ENCODE peak calls at places on chromosomes 4 and X, in four cellular contexts. C is CD8-positive, alpha-beta T cell; O is pancreas; D is sigmoid colon. Y is an unnamed sample.

GRCh38 chr4:153776601-153777000 is 12.3 kb downstream of the SFRP2 start:
- DNase-seq in O (no peak), D (no peak), C (no peak), Y (no peak)

GRCh38 chr4:55834086-55834795 is 14.7 kb downstream of the EXOC1L start:
- DNase-seq in D (no peak), C (no peak), O (no peak), Y (no peak)

GRCh38 chr4:109378076-109378475 is 55.5 kb upstream of the SEC24B start:
- DNase-seq in D (no peak), C (no peak), O (no peak), Y (no peak)

GRCh38 chr4:158056689-158057245 is 116.1 kb downstream of the GASK1B start:
- DNase-seq in C (no peak), O (no peak), D (no peak), Y (no peak)

GRCh38 chr4:112253382-112254000 is 21.9 kb downstream of the AP1AR start:
- DNase-seq in C (no peak), D (no peak), O (no peak), Y (no peak)

GRCh38 chr4:79395883-79396282 is 12.1 kb downstream of the GK2 start:
- DNase-seq in D (no peak), C (no peak), O (no peak), Y (no peak)

GRCh38 chr4:170497105-170497504 is 407.3 kb upstream of the AADAT start:
- DNase-seq in D (no peak), O (no peak), C (no peak), Y (no peak)

GRCh38 chr4:168451331-168451730 is 29.0 kb downstream of the DDX60L start:
- DNase-seq in O (no peak), D (no peak), C (no peak), Y (no peak)

GRCh38 chr4:7680731-7681130 is 246.0 kb upstream of the PSAPL1 start:
- DNase-seq in O (no peak), D (no peak), C (no peak), Y (no peak)

GRCh38 chr4:105979506-105979905 is 84.2 kb downstream of the NPNT start:
- DNase-seq in O (no peak), D (no peak), C (no peak), Y (no peak)

GRCh38 chr4:8115916-8116315 is 42.7 kb downstream of the ABLIM2 start:
- DNase-seq in D (no peak), C (no peak), O (no peak), Y (no peak)

GRCh38 chr4:187668683-187669082 is 326.9 kb upstream of the ZFP42 start:
- DNase-seq in D (no peak), C (no peak), O (no peak), Y (no peak)

GRCh38 chrX:70979136-70979762 is 48.4 kb upstream of the SLC7A3 start:
- DNase-seq in D (no peak), C (no peak), O (no peak), Y (no peak)

GRCh38 chrX:110512341-110512740 is 153.7 kb downstream of the RTL9 start:
- DNase-seq in O (no peak), D (no peak), C (no peak), Y (no peak)

GRCh38 chr4:159926871-159927270 is 824.0 kb downstream of the RAPGEF2 start:
- DNase-seq in C (no peak), O (no peak), D (no peak), Y (no peak)

GRCh38 chrX:119374736-119375135 is 24.4 kb upstream of the SLC25A43 start:
- DNase-seq in C (no peak), O (no peak), D (no peak), Y (no peak)

GRCh38 chr4:2416564-2417195 is 1.8 kb downstream of the ZFYVE28 start:
- DNase-seq in C (peak), O (peak), D (no peak), Y (no peak)

GRCh38 chr4:2417765-2418651 is at the start of gene ZFYVE28:
- DNase-seq in O (peak), C (no peak), D (no peak), Y (no peak)

GRCh38 chr4:2417196-2417764 is 1.2 kb downstream of the ZFYVE28 start:
- DNase-seq in C (no peak), O (peak), D (no peak), Y (no peak)

GRCh38 chr4:2419814-2420213 is 1.1 kb downstream of the CFAP99 start:
- DNase-seq in C (no peak), O (no peak), D (no peak), Y (no peak)

DNA sequence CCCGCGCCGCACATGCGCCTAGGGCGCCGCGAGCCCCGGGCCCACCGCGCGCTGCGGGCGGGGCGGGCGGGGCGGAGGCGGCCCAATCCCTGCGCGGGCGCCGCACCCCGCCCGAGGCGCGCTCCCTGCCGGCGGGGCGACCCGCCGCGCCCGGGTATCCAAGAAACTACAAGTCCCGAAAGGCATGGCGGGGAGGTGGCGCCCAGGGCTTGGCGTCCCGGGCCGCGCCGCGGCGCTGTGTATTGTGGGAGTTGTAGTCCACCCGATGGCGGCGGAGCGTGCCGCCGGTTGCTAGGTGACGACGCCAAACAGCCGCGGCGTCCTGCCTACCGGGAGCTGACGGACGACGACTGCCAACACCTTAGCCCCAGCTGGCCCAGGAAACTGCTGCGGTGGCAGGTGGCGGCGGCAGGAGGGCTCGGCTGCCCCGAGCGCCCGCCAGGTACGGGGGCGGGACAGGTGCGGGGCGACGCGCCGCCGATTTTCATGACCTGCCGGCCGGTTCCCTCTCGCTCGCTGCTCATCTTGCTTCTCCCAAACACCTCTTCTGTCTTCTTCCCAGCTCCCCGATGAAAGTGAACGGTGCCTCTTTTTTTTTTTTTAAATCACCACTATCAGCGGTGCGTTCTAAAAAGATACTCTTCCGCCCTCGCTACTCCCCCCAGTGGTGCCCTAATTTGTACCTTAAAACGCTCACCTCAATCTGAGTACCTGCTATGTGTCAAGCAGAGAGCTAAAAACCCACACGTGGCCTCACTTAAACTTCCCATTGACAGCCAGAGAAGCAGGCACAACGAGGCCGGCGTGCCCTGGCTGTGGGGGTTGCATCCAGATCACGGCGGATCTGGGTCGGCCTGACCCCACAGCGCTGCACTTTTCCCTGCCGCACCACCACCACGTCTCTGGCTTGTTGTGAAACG is at the start of gene CFAP99:
- DNase-seq in D (peak), C (peak), O (peak), Y (peak)
- H3K27ac ChIP-seq in D (peak), C (peak), O (peak), Y (peak)

DNA sequence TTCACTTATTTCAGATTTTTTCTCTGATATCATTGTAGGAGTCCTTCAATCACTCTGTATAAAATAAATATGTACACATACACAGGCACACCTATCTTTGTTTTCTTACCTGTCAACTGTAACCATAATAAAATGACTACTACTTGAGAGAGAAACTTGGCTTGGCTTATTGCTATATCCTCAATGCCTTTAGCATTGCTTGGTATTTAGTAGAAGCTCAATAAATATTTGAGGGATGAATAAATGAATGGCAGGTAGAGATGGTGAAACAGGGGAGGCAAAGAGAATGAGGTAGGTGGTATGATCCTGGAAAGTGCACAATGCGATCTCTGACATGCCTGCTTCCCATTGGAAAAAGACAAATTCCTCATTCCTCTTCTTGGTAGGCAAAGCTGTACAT is 21.8 kb upstream of the CXCL6 start:
- DNase-seq in C (no peak), D (no peak), O (no peak), Y (no peak)
- H3K27ac ChIP-seq in C (no peak), D (no peak), O (no peak), Y (no peak)

GRCh38 chr4:41998019-41998418 is 7.7 kb downstream of the SLC30A9 start:
- DNase-seq in D (no peak), O (no peak), C (no peak), Y (no peak)

GRCh38 chr4:41992967-41993857 is 2.9 kb downstream of the SLC30A9 start:
- DNase-seq in O (no peak), C (no peak), D (no peak), Y (no peak)

GRCh38 chr4:41990383-41991111 is at the start of gene SLC30A9:
- DNase-seq in O (peak), C (peak), D (peak), Y (peak)

GRCh38 chr4:41991916-41992767 is 1.8 kb downstream of the SLC30A9 start:
- DNase-seq in O (no peak), C (no peak), D (no peak), Y (no peak)

DNA sequence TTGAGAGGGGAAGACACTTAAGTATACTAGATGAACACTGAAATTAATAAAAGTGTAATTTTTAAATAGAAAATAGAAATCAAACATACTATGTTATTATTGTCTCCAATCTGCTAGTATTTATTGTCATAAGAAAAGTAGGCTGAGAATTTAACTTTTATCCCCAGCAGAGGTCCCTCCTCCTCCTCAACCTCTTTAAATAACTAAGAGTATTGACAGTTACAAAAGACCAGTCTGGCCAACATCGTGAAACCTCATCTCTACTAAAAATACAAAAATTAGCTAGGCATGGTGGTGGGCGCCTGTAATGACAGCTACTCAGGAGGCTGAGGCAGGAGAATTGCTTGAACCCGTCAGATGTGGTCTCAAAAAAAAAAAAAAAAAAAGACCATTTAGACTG is 4.1 kb downstream of the SLC30A9 start:
- DNase-seq in C (no peak), D (no peak), O (no peak), Y (no peak)
- H3K27ac ChIP-seq in C (no peak), D (no peak), O (no peak), Y (no peak)

DNA sequence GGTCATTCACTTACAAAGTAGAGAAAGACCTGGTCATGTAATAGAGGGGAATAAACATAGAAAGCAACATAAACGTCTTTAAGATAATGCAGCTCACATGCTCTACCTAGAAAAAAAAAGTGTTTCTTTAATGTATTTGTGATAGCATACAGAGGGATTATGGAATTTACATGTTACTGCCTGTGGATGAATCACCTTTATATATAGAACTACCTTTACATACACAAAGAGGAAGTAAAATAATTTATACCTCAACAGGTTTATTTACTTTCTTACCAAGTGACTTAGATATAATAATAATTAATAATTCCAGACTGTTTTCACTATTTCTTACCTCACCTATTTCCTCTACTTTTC is 81.5 kb downstream of the PPP3CA start:
- DNase-seq in D (no peak), O (no peak), C (no peak), Y (no peak)
- H3K27ac ChIP-seq in D (no peak), O (no peak), C (no peak), Y (no peak)

GRCh38 chr4:139039044-139039443 is 23.5 kb downstream of the NOCT start:
- DNase-seq in O (no peak), C (no peak), D (no peak), Y (no peak)

DNA sequence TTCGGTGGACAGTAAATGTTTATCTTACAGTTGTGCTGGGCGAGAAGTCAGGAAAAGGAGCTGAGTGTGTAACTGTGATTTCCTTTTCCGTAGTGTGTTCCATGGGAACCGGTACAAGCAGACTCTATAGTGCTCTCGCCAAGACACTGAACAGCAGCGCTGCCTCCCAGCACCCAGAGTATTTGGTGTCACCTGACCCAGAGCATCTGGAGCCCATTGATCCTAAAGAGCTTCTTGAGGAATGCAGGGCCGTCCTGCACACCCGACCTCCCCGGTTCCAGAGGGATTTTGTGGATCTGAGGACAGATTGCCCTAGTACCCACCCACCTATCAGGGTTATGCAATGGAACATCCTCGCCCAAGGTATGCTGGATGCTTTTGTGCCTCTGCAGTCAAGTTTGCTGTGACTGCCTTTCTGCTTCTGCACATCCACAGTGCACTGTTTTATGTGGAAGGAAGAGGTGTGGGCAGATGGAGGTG is 27.4 kb downstream of the NOCT start:
- DNase-seq in O (no peak), D (peak), C (no peak), Y (no peak)
- H3K27ac ChIP-seq in O (no peak), D (peak), C (no peak), Y (no peak)

DNA sequence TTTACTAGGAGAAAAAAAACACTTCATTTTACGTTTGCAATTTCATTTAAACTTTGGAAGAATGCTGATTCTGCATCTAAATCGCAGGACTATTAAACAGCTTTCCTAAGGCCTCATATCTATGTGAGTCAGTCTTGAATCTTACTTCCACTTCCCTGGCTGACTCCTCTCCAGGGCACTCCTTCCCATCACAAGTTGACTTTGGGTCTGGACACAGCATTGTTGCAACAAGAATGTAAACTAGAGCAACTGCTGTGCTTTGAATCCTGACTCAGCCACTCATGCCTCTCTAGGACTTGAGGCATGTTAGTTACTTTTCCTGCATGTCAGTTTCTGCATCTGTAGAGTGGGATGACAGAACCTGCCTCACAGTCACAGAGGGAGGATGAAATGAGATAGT is 413.8 kb downstream of the FAT4 start:
- DNase-seq in C (no peak), O (no peak), D (no peak), Y (no peak)
- H3K27ac ChIP-seq in C (no peak), O (no peak), D (no peak), Y (no peak)

GRCh38 chr4:94411296-94411695 is 40.4 kb upstream of the PDLIM5 start:
- DNase-seq in O (no peak), C (no peak), D (no peak), Y (no peak)
- H3K27ac ChIP-seq in O (no peak), C (no peak), D (peak), Y (no peak)

GRCh38 chrX:107733686-107734085 is 41.9 kb downstream of the TSC22D3 start:
- DNase-seq in C (no peak), D (no peak), O (no peak), Y (no peak)
- H3K27ac ChIP-seq in C (no peak), D (peak), O (no peak), Y (peak)

DNA sequence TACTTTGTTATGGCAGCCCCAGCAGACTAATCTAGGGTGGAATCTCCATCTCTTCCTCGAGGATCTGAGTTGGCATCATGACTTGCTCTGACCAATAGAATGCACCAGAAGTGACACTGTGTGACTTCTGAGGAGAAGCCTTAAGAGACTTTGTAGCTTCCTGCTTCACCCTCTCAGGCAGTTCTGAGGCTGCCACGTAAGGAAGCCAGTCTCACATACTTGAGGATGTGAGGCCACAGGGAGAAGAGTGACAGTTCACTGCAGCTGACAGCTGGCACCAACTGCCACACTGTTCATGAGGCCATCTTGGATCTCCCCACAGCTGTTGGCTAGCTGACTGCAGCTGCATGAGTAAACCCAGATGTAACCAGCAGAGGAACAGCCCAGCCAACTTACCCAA is 29.3 kb upstream of the BCOR start:
- DNase-seq in O (no peak), D (no peak), C (no peak), Y (no peak)
- H3K27ac ChIP-seq in O (no peak), D (no peak), C (no peak), Y (no peak)

DNA sequence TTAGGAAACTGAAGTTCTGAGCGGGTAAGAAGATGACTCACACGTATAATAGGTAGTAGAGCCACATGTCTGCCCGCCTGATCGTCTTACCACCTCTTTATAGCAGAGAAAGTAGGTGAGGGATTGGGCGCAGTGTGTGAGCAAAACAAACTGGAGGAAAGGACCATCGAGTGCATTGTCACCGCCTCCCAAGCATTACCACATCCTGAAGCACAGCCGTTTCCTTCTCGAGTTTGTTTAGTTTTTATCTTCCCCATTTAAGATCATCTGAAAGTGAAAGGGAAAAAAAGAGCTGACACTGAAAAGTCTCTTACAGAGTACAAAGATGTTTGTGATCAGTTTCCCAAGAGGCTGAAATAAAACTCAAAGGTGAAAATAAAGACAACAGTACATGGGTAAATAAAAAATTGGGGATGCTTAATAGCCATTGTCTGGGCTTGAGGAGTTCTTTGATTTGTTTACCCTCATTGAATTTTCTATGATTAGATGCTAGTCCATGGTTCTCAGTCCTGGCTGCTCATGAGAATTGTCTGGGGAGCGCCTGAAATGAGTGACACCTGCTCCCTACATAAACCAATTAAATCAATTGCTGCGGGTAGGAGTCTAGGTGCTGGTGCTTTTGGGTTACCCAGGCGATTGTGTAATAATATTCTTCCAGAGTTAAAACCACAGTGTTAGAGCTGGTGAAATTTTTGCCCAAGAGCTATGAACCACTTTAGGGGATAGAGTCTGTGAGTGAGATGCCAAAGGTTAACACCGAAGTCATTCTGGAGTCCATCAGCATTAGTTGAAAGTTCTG is 15.0 kb downstream of the PDK3 start:
- DNase-seq in D (no peak), C (peak), O (no peak), Y (no peak)
- H3K27ac ChIP-seq in D (peak), C (peak), O (no peak), Y (no peak)